ENCODE peak calls at places on chromosomes 3 and 15, in nine cellular contexts. One of them, this sample, is unnamed.

GRCh38 chr3:126473292-126474168 is 2.2 kb downstream of the ZXDC start:
- DNase-seq in IMR-90: no peak
- DNase-seq in hepatic stellate cell: no peak
- DNase-seq in AG10803: no peak
- DNase-seq in NCI-H226: no peak
- DNase-seq in cardiac muscle cell: no peak
- DNase-seq in GDM1: no peak
- DNase-seq in effector CD4-positive, alpha-beta T cell: no peak
- DNase-seq in GM23248: no peak
- DNase-seq in this sample: no peak

GRCh38 chr15:39530446-39531342 is 50.2 kb upstream of the THBS1 start:
- DNase-seq in IMR-90: peak
- DNase-seq in hepatic stellate cell: no peak
- DNase-seq in AG10803: peak
- DNase-seq in NCI-H226: no peak
- DNase-seq in cardiac muscle cell: no peak
- DNase-seq in GDM1: no peak
- DNase-seq in effector CD4-positive, alpha-beta T cell: no peak
- DNase-seq in GM23248: peak
- DNase-seq in this sample: no peak

GRCh38 chr3:90035643-90036042 is 928.2 kb downstream of the EPHA3 start:
- DNase-seq in IMR-90: no peak
- DNase-seq in hepatic stellate cell: no peak
- DNase-seq in AG10803: no peak
- DNase-seq in NCI-H226: no peak
- DNase-seq in cardiac muscle cell: no peak
- DNase-seq in GDM1: no peak
- DNase-seq in effector CD4-positive, alpha-beta T cell: no peak
- DNase-seq in GM23248: no peak
- DNase-seq in this sample: no peak

GRCh38 chr3:47276558-47276957 is 6.0 kb downstream of the KIF9 start:
- DNase-seq in IMR-90: no peak
- DNase-seq in hepatic stellate cell: no peak
- DNase-seq in AG10803: no peak
- DNase-seq in NCI-H226: no peak
- DNase-seq in cardiac muscle cell: no peak
- DNase-seq in GDM1: no peak
- DNase-seq in effector CD4-positive, alpha-beta T cell: no peak
- DNase-seq in GM23248: no peak
- DNase-seq in this sample: no peak

GRCh38 chr3:125318859-125319258 is 56.3 kb downstream of the ZNF148 start:
- DNase-seq in IMR-90: no peak
- DNase-seq in hepatic stellate cell: no peak
- DNase-seq in AG10803: no peak
- DNase-seq in NCI-H226: no peak
- DNase-seq in cardiac muscle cell: no peak
- DNase-seq in GDM1: no peak
- DNase-seq in effector CD4-positive, alpha-beta T cell: no peak
- DNase-seq in GM23248: no peak
- DNase-seq in this sample: no peak

GRCh38 chr15:95558131-95558530 is 772.4 kb upstream of the NR2F2 start:
- DNase-seq in IMR-90: peak
- DNase-seq in hepatic stellate cell: no peak
- DNase-seq in AG10803: no peak
- DNase-seq in NCI-H226: peak
- DNase-seq in cardiac muscle cell: peak
- DNase-seq in GDM1: no peak
- DNase-seq in effector CD4-positive, alpha-beta T cell: no peak
- DNase-seq in GM23248: peak
- DNase-seq in this sample: no peak

GRCh38 chr3:111794701-111795100 is 64.4 kb upstream of the PHLDB2 start:
- DNase-seq in IMR-90: no peak
- DNase-seq in hepatic stellate cell: no peak
- DNase-seq in AG10803: peak
- DNase-seq in NCI-H226: no peak
- DNase-seq in cardiac muscle cell: no peak
- DNase-seq in GDM1: no peak
- DNase-seq in effector CD4-positive, alpha-beta T cell: no peak
- DNase-seq in GM23248: peak
- DNase-seq in this sample: no peak

GRCh38 chr15:22958487-22959280 is 21.5 kb downstream of the CYFIP1 start:
- DNase-seq in IMR-90: no peak
- DNase-seq in hepatic stellate cell: no peak
- DNase-seq in AG10803: no peak
- DNase-seq in NCI-H226: no peak
- DNase-seq in cardiac muscle cell: no peak
- DNase-seq in GDM1: no peak
- DNase-seq in effector CD4-positive, alpha-beta T cell: no peak
- DNase-seq in GM23248: no peak
- DNase-seq in this sample: no peak

GRCh38 chr3:66693461-66693912 is 192.7 kb upstream of the LRIG1 start:
- DNase-seq in IMR-90: peak
- DNase-seq in hepatic stellate cell: no peak
- DNase-seq in AG10803: peak
- DNase-seq in NCI-H226: no peak
- DNase-seq in cardiac muscle cell: peak
- DNase-seq in GDM1: no peak
- DNase-seq in effector CD4-positive, alpha-beta T cell: no peak
- DNase-seq in GM23248: peak
- DNase-seq in this sample: no peak

GRCh38 chr15:60255390-60255789 is 142.4 kb downstream of the ANXA2 start:
- DNase-seq in IMR-90: no peak
- DNase-seq in hepatic stellate cell: no peak
- DNase-seq in AG10803: no peak
- DNase-seq in NCI-H226: peak
- DNase-seq in cardiac muscle cell: no peak
- DNase-seq in GDM1: no peak
- DNase-seq in effector CD4-positive, alpha-beta T cell: no peak
- DNase-seq in GM23248: peak
- DNase-seq in this sample: no peak

GRCh38 chr15:61764141-61764540 is 296.1 kb downstream of the VPS13C start:
- DNase-seq in IMR-90: no peak
- DNase-seq in hepatic stellate cell: no peak
- DNase-seq in AG10803: no peak
- DNase-seq in NCI-H226: no peak
- DNase-seq in cardiac muscle cell: no peak
- DNase-seq in GDM1: no peak
- DNase-seq in effector CD4-positive, alpha-beta T cell: no peak
- DNase-seq in GM23248: no peak
- DNase-seq in this sample: no peak

GRCh38 chr3:192130534-192131132 is 596.7 kb downstream of the FGF12 start:
- DNase-seq in IMR-90: peak
- DNase-seq in hepatic stellate cell: peak
- DNase-seq in AG10803: peak
- DNase-seq in NCI-H226: peak
- DNase-seq in cardiac muscle cell: peak
- DNase-seq in GDM1: no peak
- DNase-seq in effector CD4-positive, alpha-beta T cell: no peak
- DNase-seq in GM23248: peak
- DNase-seq in this sample: peak

GRCh38 chr3:18345015-18345367 is 80.1 kb downstream of the SATB1 start:
- DNase-seq in IMR-90: no peak
- DNase-seq in hepatic stellate cell: no peak
- DNase-seq in AG10803: no peak
- DNase-seq in NCI-H226: no peak
- DNase-seq in cardiac muscle cell: no peak
- DNase-seq in GDM1: no peak
- DNase-seq in effector CD4-positive, alpha-beta T cell: no peak
- DNase-seq in GM23248: no peak
- DNase-seq in this sample: no peak

GRCh38 chr3:18649666-18650363 is 224.7 kb upstream of the SATB1 start:
- DNase-seq in IMR-90: no peak
- DNase-seq in hepatic stellate cell: no peak
- DNase-seq in AG10803: no peak
- DNase-seq in NCI-H226: no peak
- DNase-seq in cardiac muscle cell: no peak
- DNase-seq in GDM1: no peak
- DNase-seq in effector CD4-positive, alpha-beta T cell: no peak
- DNase-seq in GM23248: no peak
- DNase-seq in this sample: no peak

GRCh38 chr15:82647045-82647834 is at the start of gene CPEB1:
- DNase-seq in IMR-90: peak
- DNase-seq in hepatic stellate cell: peak
- DNase-seq in AG10803: peak
- DNase-seq in NCI-H226: peak
- DNase-seq in cardiac muscle cell: peak
- DNase-seq in GDM1: no peak
- DNase-seq in effector CD4-positive, alpha-beta T cell: no peak
- DNase-seq in GM23248: peak
- DNase-seq in this sample: no peak